ENCODE peak calls at places on chromosomes 5 and 9, in four cellular contexts. One of them, this sample, is unnamed.

GRCh38 chr5:118302786-118303185 is 685.6 kb downstream of the DTWD2 start:
- DNase-seq in ovary: no peak
- DNase-seq in right cardiac atrium: no peak
- DNase-seq in A673: no peak
- DNase-seq in this sample: no peak

GRCh38 chr9:109166171-109166770 is 778 bp downstream of the FRRS1L start:
- DNase-seq in right cardiac atrium: no peak
- DNase-seq in ovary: peak; percentile 21
- DNase-seq in A673: no peak
- DNase-seq in this sample: no peak

GRCh38 chr5:111043712-111044506 is 27.6 kb upstream of the TSLP start:
- DNase-seq in ovary: no peak
- DNase-seq in right cardiac atrium: no peak
- DNase-seq in A673: peak; percentile 71
- DNase-seq in this sample: no peak

GRCh38 chr5:9456435-9457042 is 89.3 kb downstream of the SEMA5A start:
- DNase-seq in A673: no peak
- DNase-seq in right cardiac atrium: no peak
- DNase-seq in ovary: no peak
- DNase-seq in this sample: no peak

GRCh38 chr5:160262151-160262550 is 32.8 kb downstream of the FABP6 start:
- DNase-seq in right cardiac atrium: no peak
- DNase-seq in A673: peak; percentile 61
- DNase-seq in ovary: no peak
- DNase-seq in this sample: no peak

GRCh38 chr5:159877894-159878448 is 38.3 kb upstream of the ADRA1B start:
- DNase-seq in ovary: peak; percentile 95
- DNase-seq in A673: no peak
- DNase-seq in right cardiac atrium: peak; percentile 71
- DNase-seq in this sample: no peak

GRCh38 chr5:149030392-149030791 is 32.5 kb downstream of the SH3TC2 start:
- DNase-seq in A673: no peak
- DNase-seq in right cardiac atrium: no peak
- DNase-seq in ovary: no peak
- DNase-seq in this sample: no peak

GRCh38 chr5:170100051-170100943 is 5.4 kb upstream of the FOXI1 start:
- DNase-seq in A673: peak; percentile 86
- DNase-seq in ovary: peak; percentile 36
- DNase-seq in right cardiac atrium: peak; percentile 81
- DNase-seq in this sample: peak; percentile 58

GRCh38 chr9:96508227-96508940 is 58.4 kb downstream of the HABP4 start:
- DNase-seq in A673: no peak
- DNase-seq in ovary: no peak
- DNase-seq in right cardiac atrium: no peak
- DNase-seq in this sample: no peak

GRCh38 chr9:97501177-97501971 is at the start of gene TMOD1:
- DNase-seq in ovary: peak; percentile 76
- DNase-seq in right cardiac atrium: peak; percentile 93
- DNase-seq in A673: peak; percentile 66
- DNase-seq in this sample: peak; percentile 51

GRCh38 chr9:82140471-82140870 is 151.9 kb downstream of the SPATA31D1 start:
- DNase-seq in A673: no peak
- DNase-seq in right cardiac atrium: no peak
- DNase-seq in ovary: no peak
- DNase-seq in this sample: no peak

GRCh38 chr5:86596476-86596875 is 21.3 kb upstream of the COX7C start:
- DNase-seq in right cardiac atrium: no peak
- DNase-seq in A673: no peak
- DNase-seq in ovary: no peak
- DNase-seq in this sample: no peak

GRCh38 chr5:126808619-126809018 is 31.7 kb downstream of the LMNB1 start:
- DNase-seq in right cardiac atrium: no peak
- DNase-seq in ovary: no peak
- DNase-seq in A673: peak; percentile 60
- DNase-seq in this sample: peak; percentile 45

GRCh38 chr9:137564817-137565411 is 13.2 kb downstream of the MRPL41 start:
- DNase-seq in ovary: no peak
- DNase-seq in A673: no peak
- DNase-seq in right cardiac atrium: peak; percentile 31
- DNase-seq in this sample: no peak

GRCh38 chr9:99103054-99103453 is 1.9 kb upstream of the TGFBR1 start:
- DNase-seq in ovary: no peak
- DNase-seq in A673: no peak
- DNase-seq in right cardiac atrium: no peak
- DNase-seq in this sample: no peak

GRCh38 chr5:140346348-140347221 is at the start of gene HBEGF:
- DNase-seq in right cardiac atrium: peak; percentile 95
- DNase-seq in ovary: peak; percentile 78
- DNase-seq in A673: peak; percentile 70
- DNase-seq in this sample: peak; percentile 63

GRCh38 chr5:151406322-151406947 is 41.0 kb upstream of the SLC36A1 start:
- DNase-seq in ovary: no peak
- DNase-seq in A673: no peak
- DNase-seq in right cardiac atrium: no peak
- DNase-seq in this sample: no peak

GRCh38 chr5:95815143-95815729 is 7.3 kb downstream of the GLRX start:
- DNase-seq in right cardiac atrium: no peak
- DNase-seq in A673: peak; percentile 66
- DNase-seq in ovary: no peak
- DNase-seq in this sample: no peak

GRCh38 chr5:95818181-95819147 is 4.1 kb downstream of the GLRX start:
- DNase-seq in right cardiac atrium: no peak
- DNase-seq in ovary: no peak
- DNase-seq in A673: no peak
- DNase-seq in this sample: peak; percentile 42

GRCh38 chr5:95816341-95816740 is 6.2 kb downstream of the GLRX start:
- DNase-seq in A673: no peak
- DNase-seq in ovary: no peak
- DNase-seq in right cardiac atrium: no peak
- DNase-seq in this sample: no peak

GRCh38 chr5:95816803-95817202 is 5.7 kb downstream of the GLRX start:
- DNase-seq in A673: no peak
- DNase-seq in ovary: no peak
- DNase-seq in right cardiac atrium: no peak
- DNase-seq in this sample: no peak

GRCh38 chr5:95817430-95817829 is 5.1 kb downstream of the GLRX start:
- DNase-seq in right cardiac atrium: no peak
- DNase-seq in A673: no peak
- DNase-seq in ovary: no peak
- DNase-seq in this sample: peak; percentile 38
- H3K4me1 ChIP-seq in right cardiac atrium: peaks cover 10% of the 10 kb centered on the region
- H3K4me1 ChIP-seq in A673: peaks cover 22% of the 10 kb centered on the region
- H3K4me1 ChIP-seq in ovary: peaks cover 4% of the 10 kb centered on the region
- H3K4me1 ChIP-seq in this sample: peaks cover 76% of the 10 kb centered on the region

GRCh38 chr5:131986161-131986912 is 25.1 kb downstream of the ACSL6 start:
- DNase-seq in ovary: no peak
- DNase-seq in A673: no peak
- DNase-seq in right cardiac atrium: no peak
- DNase-seq in this sample: no peak

GRCh38 chr5:131987251-131987650 is 24.2 kb downstream of the ACSL6 start:
- DNase-seq in A673: no peak
- DNase-seq in right cardiac atrium: no peak
- DNase-seq in ovary: no peak
- DNase-seq in this sample: no peak

GRCh38 chr5:131983244-131983771 is 28.1 kb downstream of the ACSL6 start:
- DNase-seq in ovary: no peak
- DNase-seq in right cardiac atrium: no peak
- DNase-seq in A673: no peak
- DNase-seq in this sample: no peak

GRCh38 chr5:131988601-131989000 is 22.9 kb downstream of the ACSL6 start:
- DNase-seq in ovary: no peak
- DNase-seq in A673: no peak
- DNase-seq in right cardiac atrium: no peak
- DNase-seq in this sample: no peak

GRCh38 chr5:131984945-131985665 is 26.4 kb downstream of the ACSL6 start:
- DNase-seq in A673: no peak
- DNase-seq in right cardiac atrium: no peak
- DNase-seq in ovary: no peak
- DNase-seq in this sample: no peak
- H3K27ac ChIP-seq in A673: no peak overlapping the region
- H3K27ac ChIP-seq in right cardiac atrium: no peak overlapping the region
- H3K27ac ChIP-seq in ovary: no peak overlapping the region
- H3K27ac ChIP-seq in this sample: no peak overlapping the region

GRCh38 chr5:164637931-164638521 is 1132.6 kb downstream of the MAT2B start:
- DNase-seq in A673: no peak
- DNase-seq in right cardiac atrium: no peak
- DNase-seq in ovary: no peak
- DNase-seq in this sample: no peak

DNA sequence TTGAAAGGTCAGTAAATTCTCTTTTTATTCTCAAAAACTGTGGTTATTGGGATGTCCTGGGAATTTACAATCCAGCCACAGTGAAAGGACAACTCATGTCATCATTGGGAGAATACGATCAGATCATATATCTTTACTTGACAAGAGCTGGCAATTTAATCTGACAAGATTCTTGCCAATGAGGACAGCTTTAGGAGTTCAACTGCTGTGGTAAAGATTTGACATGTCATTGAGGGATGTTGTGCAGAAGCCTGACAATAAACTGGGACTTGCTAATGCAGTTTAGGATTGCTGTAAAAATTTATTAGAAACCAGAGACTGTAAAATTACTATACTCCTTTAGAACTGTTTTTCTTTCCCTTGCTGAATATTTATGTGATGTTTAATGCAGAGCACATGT is 1131.0 kb downstream of the MAT2B start:
- DNase-seq in ovary: no peak
- DNase-seq in A673: no peak
- DNase-seq in right cardiac atrium: no peak
- DNase-seq in this sample: no peak
- H3K4me3 ChIP-seq in ovary: no peak overlapping the region
- H3K4me3 ChIP-seq in A673: no peak overlapping the region
- H3K4me3 ChIP-seq in right cardiac atrium: no peak overlapping the region
- H3K4me3 ChIP-seq in this sample: no peak overlapping the region

GRCh38 chr5:175610898-175611297 is 47.0 kb upstream of the HRH2 start:
- DNase-seq in right cardiac atrium: no peak
- DNase-seq in ovary: no peak
- DNase-seq in A673: no peak
- DNase-seq in this sample: no peak
- H3K4me1 ChIP-seq in right cardiac atrium: no peaks in the 10 kb centered on the region
- H3K4me1 ChIP-seq in ovary: no peaks in the 10 kb centered on the region
- H3K4me1 ChIP-seq in A673: no peaks in the 10 kb centered on the region
- H3K4me1 ChIP-seq in this sample: no peaks in the 10 kb centered on the region

GRCh38 chr9:127123239-127123935 is 952 bp upstream of the ANGPTL2 start:
- DNase-seq in ovary: peak; percentile 81
- DNase-seq in right cardiac atrium: no peak
- DNase-seq in A673: no peak
- DNase-seq in this sample: no peak

GRCh38 chr9:127122176-127123151 is at the start of gene ANGPTL2:
- DNase-seq in ovary: peak; percentile 97
- DNase-seq in A673: peak; percentile 82
- DNase-seq in right cardiac atrium: peak; percentile 98
- DNase-seq in this sample: no peak

GRCh38 chr9:127124091-127124490 is 1.7 kb upstream of the ANGPTL2 start:
- DNase-seq in right cardiac atrium: no peak
- DNase-seq in A673: no peak
- DNase-seq in ovary: no peak
- DNase-seq in this sample: no peak

GRCh38 chr9:127119319-127119709 is 3.1 kb downstream of the ANGPTL2 start:
- DNase-seq in right cardiac atrium: no peak
- DNase-seq in ovary: no peak
- DNase-seq in A673: no peak
- DNase-seq in this sample: no peak

DNA sequence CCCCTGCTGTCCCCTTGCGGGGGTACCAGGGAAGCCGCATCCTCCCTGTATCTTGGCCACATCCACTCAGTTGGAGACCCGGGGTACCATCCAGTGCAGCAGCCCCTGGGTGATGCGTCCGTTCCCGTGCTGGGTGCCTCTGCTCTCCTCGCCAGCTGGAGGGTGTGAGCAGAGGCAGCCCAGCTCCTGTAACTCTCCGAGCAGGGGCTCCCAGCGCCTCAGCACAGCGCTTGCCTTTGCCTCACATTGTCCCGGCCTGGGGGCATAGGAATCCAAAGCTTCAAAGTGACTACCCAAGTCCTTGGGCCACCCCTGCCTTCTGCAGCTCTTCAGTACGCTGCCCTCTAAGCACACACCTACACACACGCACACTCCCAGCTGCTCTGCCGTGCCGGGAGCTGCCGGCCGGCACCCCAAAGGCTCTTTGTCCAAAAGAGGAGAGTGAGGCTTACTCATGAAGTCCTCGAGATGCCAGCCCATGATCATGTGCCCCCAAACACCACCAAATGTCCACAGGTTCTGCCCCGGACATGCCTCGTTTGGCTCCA is 733 bp downstream of the ANGPTL2 start:
- DNase-seq in A673: no peak
- DNase-seq in right cardiac atrium: no peak
- DNase-seq in ovary: peak; percentile 36
- DNase-seq in this sample: no peak
- H3K27ac ChIP-seq in A673: no peak overlapping the region
- H3K27ac ChIP-seq in right cardiac atrium: peak overlapping the region; percentile 91
- H3K27ac ChIP-seq in ovary: peak overlapping the region; percentile 61
- H3K27ac ChIP-seq in this sample: no peak overlapping the region

GRCh38 chr5:172492991-172493390 is 38.7 kb upstream of the SH3PXD2B start:
- DNase-seq in A673: no peak
- DNase-seq in ovary: no peak
- DNase-seq in right cardiac atrium: no peak
- DNase-seq in this sample: no peak

GRCh38 chr5:172493906-172494305 is 39.6 kb upstream of the SH3PXD2B start:
- DNase-seq in ovary: no peak
- DNase-seq in A673: no peak
- DNase-seq in right cardiac atrium: no peak
- DNase-seq in this sample: no peak

GRCh38 chr5:172490739-172491461 is 36.6 kb upstream of the SH3PXD2B start:
- DNase-seq in right cardiac atrium: no peak
- DNase-seq in A673: no peak
- DNase-seq in ovary: peak; percentile 6
- DNase-seq in this sample: no peak

GRCh38 chr5:172492097-172492840 is 37.9 kb upstream of the SH3PXD2B start:
- DNase-seq in A673: no peak
- DNase-seq in right cardiac atrium: no peak
- DNase-seq in ovary: no peak
- DNase-seq in this sample: no peak

DNA sequence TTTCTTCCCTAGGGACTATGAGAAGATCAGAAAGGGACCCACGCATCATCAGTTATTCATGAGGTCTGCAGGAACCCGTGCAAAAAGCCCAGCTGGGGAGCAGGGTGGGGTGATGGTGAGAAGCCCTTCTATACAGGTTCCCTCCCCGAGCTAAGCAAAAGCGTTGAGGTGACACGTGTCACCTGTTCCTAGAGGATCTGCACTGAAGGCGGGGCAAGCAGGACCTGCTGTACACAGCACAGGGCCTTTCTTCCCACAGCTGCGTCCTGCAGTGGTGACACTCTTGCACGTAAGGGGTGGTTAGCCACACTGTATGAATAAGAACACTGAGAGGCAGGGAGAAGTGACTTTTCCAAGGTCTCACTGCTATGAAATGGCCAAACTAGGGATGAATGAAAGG is 37.2 kb upstream of the SH3PXD2B start:
- DNase-seq in ovary: no peak
- DNase-seq in A673: no peak
- DNase-seq in right cardiac atrium: no peak
- DNase-seq in this sample: no peak
- H3K4me3 ChIP-seq in ovary: no peak overlapping the region
- H3K4me3 ChIP-seq in A673: no peak overlapping the region
- H3K4me3 ChIP-seq in right cardiac atrium: no peak overlapping the region
- H3K4me3 ChIP-seq in this sample: no peak overlapping the region

This sample was measured in CD4-positive, CD25-positive, alpha-beta regulatory T cell.